ENCODE peak calls at places on chromosomes 5 and 9, in five cellular contexts. T, I, F, W and K are unnamed samples.

GRCh38 chr5:128350705-128351104 is 187.3 kb downstream of the FBN2 start:
- DNase-seq in T (no peak), I (no peak), F (no peak), W (no peak), K (no peak)

GRCh38 chr9:127779136-127779981 is 893 bp upstream of the SH2D3C start:
- DNase-seq in F (peak), T (no peak), I (no peak), W (no peak), K (peak)

GRCh38 chr5:62149894-62150293 is 156.1 kb upstream of the KIF2A start:
- DNase-seq in W (no peak), F (no peak), I (no peak), T (no peak), K (no peak)

GRCh38 chr5:177992466-177992865 is 3.6 kb downstream of the PROP1 start:
- DNase-seq in W (no peak), T (no peak), I (no peak), F (no peak), K (no peak)

GRCh38 chr5:170312666-170313065 is 15.1 kb upstream of the LCP2 start:
- DNase-seq in T (no peak), W (no peak), F (no peak), I (no peak), K (peak)

GRCh38 chr5:75057551-75057950 is 5.2 kb upstream of the GCNT4 start:
- DNase-seq in T (no peak), I (no peak), W (no peak), F (no peak), K (no peak)

GRCh38 chr5:72074238-72074637 is 33.0 kb upstream of the MAP1B start:
- DNase-seq in F (no peak), I (no peak), W (no peak), T (no peak), K (no peak)

GRCh38 chr5:149776376-149777305 is 46.5 kb downstream of the PPARGC1B start:
- DNase-seq in F (no peak), I (no peak), T (no peak), W (no peak), K (no peak)

GRCh38 chr5:88245893-88246244 is 22.8 kb downstream of the TMEM161B start:
- DNase-seq in T (no peak), F (no peak), I (no peak), W (no peak), K (no peak)

GRCh38 chr5:88390007-88390385 is 121.4 kb upstream of the TMEM161B start:
- DNase-seq in F (no peak), W (no peak), T (no peak), I (no peak), K (no peak)

GRCh38 chr5:140112685-140113179 is 1.2 kb upstream of the PURA start:
- DNase-seq in W (peak), T (no peak), I (no peak), F (no peak), K (no peak)

GRCh38 chr5:35151151-35151920 is 79.0 kb downstream of the PRLR start:
- DNase-seq in T (no peak), F (no peak), I (no peak), W (no peak), K (no peak)

GRCh38 chr9:97562542-97562941 is 61.1 kb downstream of the TMOD1 start:
- DNase-seq in I (no peak), W (peak), T (no peak), F (no peak), K (no peak)

GRCh38 chr5:104859437-104859836 is 1296.8 kb upstream of the NUDT12 start:
- DNase-seq in I (no peak), W (no peak), F (no peak), T (no peak), K (no peak)

GRCh38 chr9:125513634-125514413 is 193.2 kb downstream of the MAPKAP1 start:
- DNase-seq in F (no peak), I (peak), T (no peak), W (peak), K (no peak)

GRCh38 chr9:90870646-90871326 is 69.2 kb downstream of the SYK start:
- DNase-seq in W (no peak), I (no peak), F (peak), T (no peak), K (no peak)

GRCh38 chr9:13904311-13904710 is 409.6 kb downstream of the NFIB start:
- DNase-seq in I (no peak), W (no peak), T (no peak), F (no peak), K (no peak)

GRCh38 chr5:94288937-94289336 is 329.5 kb downstream of the KIAA0825 start:
- DNase-seq in F (no peak), W (no peak), I (no peak), T (no peak), K (no peak)

GRCh38 chr5:94086194-94086593 is 344.8 kb upstream of the POU5F2 start:
- DNase-seq in W (no peak), F (no peak), I (no peak), T (no peak), K (no peak)

GRCh38 chr5:66519626-66520025 is 76.6 kb upstream of the MAST4 start:
- DNase-seq in I (no peak), T (no peak), W (no peak), F (no peak), K (no peak)

GRCh38 chr5:141508808-141509611 is 20.1 kb downstream of the PCDHGC5 start:
- DNase-seq in I (no peak), T (no peak), F (peak), W (peak), K (no peak)

GRCh38 chr9:94498801-94499454 is 56.0 kb upstream of the PCAT7 start:
- DNase-seq in W (no peak), T (no peak), I (no peak), F (peak), K (no peak)

GRCh38 chr5:141403387-141403786 is 809 bp downstream of the PCDHGA9 start:
- DNase-seq in I (no peak), F (no peak), W (no peak), T (no peak), K (no peak)

GRCh38 chr5:164235176-164235914 is 729.9 kb downstream of the MAT2B start:
- DNase-seq in I (no peak), T (no peak), W (no peak), F (no peak), K (no peak)

DNA sequence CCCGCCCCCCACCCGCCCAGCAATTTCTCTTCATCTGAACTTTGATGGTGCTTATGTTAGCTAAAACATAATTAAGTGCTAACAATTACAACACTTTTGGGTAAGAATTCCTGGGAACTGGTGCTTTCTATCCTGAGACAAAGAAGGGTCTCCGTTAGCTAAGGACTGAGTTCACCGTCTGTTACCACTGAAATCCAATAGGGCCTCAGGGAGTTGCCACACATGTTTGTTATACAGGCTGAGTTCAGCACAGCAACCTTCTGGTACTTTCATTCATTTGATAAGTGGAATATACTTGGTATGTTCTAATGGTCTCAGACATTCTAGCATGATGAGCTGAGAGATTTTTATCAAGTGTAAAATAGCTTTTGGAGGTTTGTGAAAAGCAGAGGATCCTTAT is 437.9 kb downstream of the EFNA5 start:
- DNase-seq in W (no peak), T (no peak), I (no peak), F (no peak), K (no peak)
- H3K4me3 ChIP-seq in W (no peak), T (no peak), I (no peak), F (no peak), K (no peak)

DNA sequence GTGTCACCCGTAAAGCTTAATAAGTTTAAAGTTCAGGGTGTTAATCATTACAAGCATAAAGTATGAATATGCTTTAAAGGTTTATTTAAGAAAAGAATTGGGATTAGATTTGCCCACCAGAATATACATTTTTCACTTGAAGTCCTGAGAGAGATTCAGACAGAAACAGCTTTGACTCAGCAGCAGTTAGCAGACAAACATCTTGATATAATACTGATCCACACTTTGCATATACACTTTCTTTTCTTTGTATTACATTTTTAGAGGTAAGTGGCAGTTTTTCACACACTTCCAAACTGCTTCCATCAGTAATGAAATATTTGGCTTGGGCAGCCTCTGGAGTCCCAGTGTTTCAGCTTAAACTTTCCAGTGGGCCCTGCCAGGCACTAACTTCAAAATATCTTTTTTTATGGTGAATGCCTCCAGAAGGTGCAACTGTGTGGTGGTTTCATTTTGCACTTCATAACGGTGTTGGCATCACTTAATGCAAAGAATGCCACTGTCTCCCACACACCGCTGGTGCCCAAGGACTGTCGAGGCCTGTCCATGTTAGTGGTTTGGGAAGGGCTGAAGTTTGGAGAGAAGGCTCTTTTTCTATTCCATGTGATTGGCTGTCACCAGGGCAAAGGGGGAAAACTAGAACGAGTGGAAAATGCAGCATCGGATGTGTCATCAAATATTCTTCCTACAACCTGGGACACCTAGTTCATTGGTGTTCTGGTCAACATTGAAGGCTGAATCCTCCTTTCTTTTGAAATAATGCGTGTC is 53.0 kb downstream of the PIK3R1 start:
- DNase-seq in T (no peak), I (no peak), F (no peak), W (no peak), K (no peak)
- H3K4me3 ChIP-seq in T (no peak), I (no peak), F (no peak), W (no peak), K (no peak)

GRCh38 chr5:179166886-179167841 is 107.0 kb downstream of the ZNF354C start:
- DNase-seq in T (peak), I (peak), F (peak), W (peak), K (no peak)
- H3K4me3 ChIP-seq in T (peak), I (peak), F (no peak), W (no peak), K (no peak)

GRCh38 chr5:122311888-122312669 is at the start of gene SNCAIP:
- DNase-seq in W (peak), I (peak), T (peak), F (no peak), K (no peak)
- H3K4me3 ChIP-seq in W (peak), I (peak), T (peak), F (no peak), K (no peak)